ENCODE peak calls at places on chromosomes 13 and 19, in seven cellular contexts. One of them, this sample, is unnamed.

GRCh38 chr13:89812856-89813255 is 1534.6 kb upstream of the MIR17HG start:
- DNase-seq in A172: no peak
- DNase-seq in SHP77: no peak
- DNase-seq in HT1080: peak
- DNase-seq in cardiac muscle cell: no peak
- DNase-seq in HFF-Myc: no peak
- DNase-seq in endothelial cell: no peak
- DNase-seq in this sample: no peak

GRCh38 chr19:42942187-42942789 is 5.3 kb upstream of the PSG7 start:
- DNase-seq in HFF-Myc: no peak
- DNase-seq in HT1080: no peak
- DNase-seq in cardiac muscle cell: no peak
- DNase-seq in A172: peak
- DNase-seq in endothelial cell: peak
- DNase-seq in SHP77: peak
- DNase-seq in this sample: no peak

GRCh38 chr19:30719991-30720329 is 347.8 kb downstream of the ZNF536 start:
- DNase-seq in A172: peak
- DNase-seq in endothelial cell: no peak
- DNase-seq in cardiac muscle cell: no peak
- DNase-seq in HT1080: no peak
- DNase-seq in SHP77: no peak
- DNase-seq in HFF-Myc: no peak
- DNase-seq in this sample: no peak

GRCh38 chr13:31209172-31209818 is 9.5 kb downstream of the B3GLCT start:
- DNase-seq in cardiac muscle cell: peak
- DNase-seq in HFF-Myc: no peak
- DNase-seq in endothelial cell: no peak
- DNase-seq in SHP77: peak
- DNase-seq in HT1080: no peak
- DNase-seq in A172: peak
- DNase-seq in this sample: peak

GRCh38 chr13:29754486-29754806 is 96.0 kb downstream of the UBL3 start:
- DNase-seq in HT1080: peak
- DNase-seq in SHP77: no peak
- DNase-seq in HFF-Myc: no peak
- DNase-seq in endothelial cell: no peak
- DNase-seq in cardiac muscle cell: no peak
- DNase-seq in A172: peak
- DNase-seq in this sample: no peak

GRCh38 chr19:3522421-3523360 is 16.3 kb upstream of the TEKTIP1 start:
- DNase-seq in HFF-Myc: no peak
- DNase-seq in HT1080: no peak
- DNase-seq in SHP77: no peak
- DNase-seq in endothelial cell: no peak
- DNase-seq in cardiac muscle cell: no peak
- DNase-seq in A172: no peak
- DNase-seq in this sample: no peak

GRCh38 chr13:98097749-98098148 is 45.1 kb upstream of the FARP1 start:
- DNase-seq in endothelial cell: no peak
- DNase-seq in HT1080: no peak
- DNase-seq in SHP77: no peak
- DNase-seq in cardiac muscle cell: no peak
- DNase-seq in HFF-Myc: no peak
- DNase-seq in A172: no peak
- DNase-seq in this sample: no peak

GRCh38 chr13:75363371-75363770 is 118.6 kb downstream of the TBC1D4 start:
- DNase-seq in SHP77: no peak
- DNase-seq in cardiac muscle cell: no peak
- DNase-seq in endothelial cell: no peak
- DNase-seq in HT1080: no peak
- DNase-seq in A172: no peak
- DNase-seq in HFF-Myc: no peak
- DNase-seq in this sample: no peak

GRCh38 chr19:1373534-1374249 is 10.0 kb upstream of the NDUFS7 start:
- DNase-seq in HFF-Myc: no peak
- DNase-seq in SHP77: no peak
- DNase-seq in A172: peak
- DNase-seq in HT1080: no peak
- DNase-seq in cardiac muscle cell: peak
- DNase-seq in endothelial cell: no peak
- DNase-seq in this sample: no peak

GRCh38 chr19:3743486-3743885 is 18.0 kb downstream of the APBA3 start:
- DNase-seq in endothelial cell: no peak
- DNase-seq in A172: peak
- DNase-seq in SHP77: no peak
- DNase-seq in HT1080: peak
- DNase-seq in HFF-Myc: no peak
- DNase-seq in cardiac muscle cell: no peak
- DNase-seq in this sample: peak

GRCh38 chr13:96796234-96796633 is 198.0 kb downstream of the OXGR1 start:
- DNase-seq in SHP77: no peak
- DNase-seq in endothelial cell: no peak
- DNase-seq in HFF-Myc: no peak
- DNase-seq in HT1080: no peak
- DNase-seq in A172: no peak
- DNase-seq in cardiac muscle cell: no peak
- DNase-seq in this sample: no peak

GRCh38 chr19:48962029-48962848 is 2.9 kb upstream of the FTL start:
- DNase-seq in SHP77: peak
- DNase-seq in A172: peak
- DNase-seq in cardiac muscle cell: no peak
- DNase-seq in HT1080: peak
- DNase-seq in endothelial cell: no peak
- DNase-seq in HFF-Myc: no peak
- DNase-seq in this sample: no peak

GRCh38 chr19:29480507-29480906 is 45.3 kb upstream of the VSTM2B start:
- DNase-seq in HT1080: no peak
- DNase-seq in A172: no peak
- DNase-seq in HFF-Myc: no peak
- DNase-seq in endothelial cell: no peak
- DNase-seq in SHP77: no peak
- DNase-seq in cardiac muscle cell: no peak
- DNase-seq in this sample: no peak

GRCh38 chr19:58054792-58055482 is 4.1 kb upstream of the ZNF135 start:
- DNase-seq in A172: no peak
- DNase-seq in cardiac muscle cell: peak
- DNase-seq in HFF-Myc: no peak
- DNase-seq in endothelial cell: no peak
- DNase-seq in SHP77: peak
- DNase-seq in HT1080: no peak
- DNase-seq in this sample: no peak

GRCh38 chr19:35673121-35673804 is 6.9 kb downstream of the UPK1A start:
- DNase-seq in HFF-Myc: peak
- DNase-seq in A172: peak
- DNase-seq in endothelial cell: peak
- DNase-seq in cardiac muscle cell: peak
- DNase-seq in HT1080: peak
- DNase-seq in SHP77: no peak
- DNase-seq in this sample: peak

GRCh38 chr13:76023644-76024043 is 387.5 kb downstream of the LMO7 start:
- DNase-seq in cardiac muscle cell: no peak
- DNase-seq in SHP77: no peak
- DNase-seq in A172: no peak
- DNase-seq in HFF-Myc: no peak
- DNase-seq in HT1080: peak
- DNase-seq in endothelial cell: no peak
- DNase-seq in this sample: no peak

GRCh38 chr19:10268077-10268476 is 2.8 kb upstream of the ICAM1 start:
- DNase-seq in HFF-Myc: no peak
- DNase-seq in HT1080: no peak
- DNase-seq in SHP77: no peak
- DNase-seq in cardiac muscle cell: no peak
- DNase-seq in endothelial cell: peak
- DNase-seq in A172: no peak
- DNase-seq in this sample: no peak

GRCh38 chr13:42971670-42972355 is 20.2 kb downstream of the EPSTI1 start:
- DNase-seq in endothelial cell: no peak
- DNase-seq in A172: no peak
- DNase-seq in HFF-Myc: no peak
- DNase-seq in HT1080: no peak
- DNase-seq in cardiac muscle cell: no peak
- DNase-seq in SHP77: no peak
- DNase-seq in this sample: no peak

GRCh38 chr13:62278271-62278670 is 862.6 kb upstream of the PCDH20 start:
- DNase-seq in HT1080: no peak
- DNase-seq in cardiac muscle cell: no peak
- DNase-seq in HFF-Myc: no peak
- DNase-seq in endothelial cell: no peak
- DNase-seq in SHP77: no peak
- DNase-seq in A172: no peak
- DNase-seq in this sample: no peak

GRCh38 chr19:14507704-14508246 is 10.4 kb downstream of the DNAJB1 start:
- DNase-seq in HFF-Myc: no peak
- DNase-seq in SHP77: no peak
- DNase-seq in A172: peak
- DNase-seq in cardiac muscle cell: peak
- DNase-seq in endothelial cell: no peak
- DNase-seq in HT1080: peak
- DNase-seq in this sample: no peak

GRCh38 chr19:5913739-5914357 is at the start of gene CAPS:
- DNase-seq in HFF-Myc: no peak
- DNase-seq in endothelial cell: no peak
- DNase-seq in SHP77: no peak
- DNase-seq in cardiac muscle cell: no peak
- DNase-seq in HT1080: peak
- DNase-seq in A172: peak
- DNase-seq in this sample: no peak

GRCh38 chr19:33904681-33905080 is 108.0 kb downstream of the KCTD15 start:
- DNase-seq in cardiac muscle cell: peak
- DNase-seq in HT1080: peak
- DNase-seq in HFF-Myc: no peak
- DNase-seq in SHP77: no peak
- DNase-seq in endothelial cell: peak
- DNase-seq in A172: peak
- DNase-seq in this sample: no peak

GRCh38 chr19:32201211-32201610 is 144.2 kb upstream of the ZNF507 start:
- DNase-seq in SHP77: no peak
- DNase-seq in HT1080: no peak
- DNase-seq in endothelial cell: no peak
- DNase-seq in cardiac muscle cell: no peak
- DNase-seq in A172: no peak
- DNase-seq in HFF-Myc: no peak
- DNase-seq in this sample: no peak

GRCh38 chr13:113350065-113350937 is 13.6 kb downstream of the GRTP1 start:
- DNase-seq in HT1080: peak
- DNase-seq in A172: peak
- DNase-seq in SHP77: peak
- DNase-seq in HFF-Myc: no peak
- DNase-seq in cardiac muscle cell: no peak
- DNase-seq in endothelial cell: no peak
- DNase-seq in this sample: no peak

GRCh38 chr19:29623726-29624488 is 17.8 kb downstream of the POP4 start:
- DNase-seq in cardiac muscle cell: no peak
- DNase-seq in A172: no peak
- DNase-seq in HT1080: no peak
- DNase-seq in SHP77: no peak
- DNase-seq in HFF-Myc: no peak
- DNase-seq in endothelial cell: no peak
- DNase-seq in this sample: no peak

GRCh38 chr19:49475995-49476880 is 2.2 kb downstream of the FLT3LG start:
- DNase-seq in HT1080: no peak
- DNase-seq in HFF-Myc: no peak
- DNase-seq in SHP77: peak
- DNase-seq in cardiac muscle cell: peak
- DNase-seq in A172: no peak
- DNase-seq in endothelial cell: peak
- DNase-seq in this sample: peak

GRCh38 chr19:34145741-34146202 is 26.5 kb upstream of the LSM14A start:
- DNase-seq in cardiac muscle cell: peak
- DNase-seq in SHP77: peak
- DNase-seq in HT1080: peak
- DNase-seq in endothelial cell: peak
- DNase-seq in A172: peak
- DNase-seq in HFF-Myc: peak
- DNase-seq in this sample: peak